ENCODE peak calls at places on chromosomes 11 and 22, in seven cellular contexts. I is right lobe of liver, P is psoas muscle, W is uterus, L is dorsolateral prefrontal cortex, U is sigmoid colon, E is cardiac muscle cell. Q is an unnamed sample.

GRCh38 chr22:44538071-44538470 is 40.0 kb upstream of the RTL6 start:
- DNase-seq in I (no peak), P (no peak), W (no peak), L (no peak), U (no peak), E (peak), Q (peak)

GRCh38 chr22:42443240-42444059 is 11.2 kb upstream of the NFAM1 start:
- DNase-seq in I (no peak), P (no peak), W (no peak), L (no peak), U (no peak), E (peak), Q (no peak)

GRCh38 chr11:2307733-2308331 is 6.0 kb downstream of the TSPAN32 start:
- DNase-seq in I (no peak), P (no peak), W (no peak), L (no peak), U (peak), E (no peak), Q (no peak)

GRCh38 chr11:70243912-70244652 is 26.4 kb upstream of the PPFIA1 start:
- DNase-seq in I (no peak), P (no peak), W (no peak), L (no peak), U (no peak), E (peak), Q (peak)

GRCh38 chr11:112730591-112730990 is 230.6 kb upstream of the NCAM1 start:
- DNase-seq in I (no peak), P (no peak), W (no peak), L (no peak), U (no peak), E (no peak), Q (no peak)

GRCh38 chr11:117712530-117712929 is 84.5 kb downstream of the DSCAML1 start:
- DNase-seq in I (no peak), P (no peak), W (no peak), L (no peak), U (no peak), E (no peak), Q (no peak)

GRCh38 chr11:61972112-61972795 is 4.8 kb upstream of the FTH1 start:
- DNase-seq in I (no peak), P (no peak), W (no peak), L (peak), U (no peak), E (peak), Q (no peak)

GRCh38 chr22:44587004-44587793 is 89.2 kb upstream of the RTL6 start:
- DNase-seq in I (no peak), P (no peak), W (no peak), L (peak), U (peak), E (peak), Q (no peak)

GRCh38 chr22:26169312-26170111 is at the start of gene SEZ6L:
- DNase-seq in I (peak), P (peak), W (no peak), L (peak), U (no peak), E (no peak), Q (no peak)

GRCh38 chr11:15493921-15494630 is 379.4 kb downstream of the INSC start:
- DNase-seq in I (peak), P (no peak), W (no peak), L (no peak), U (no peak), E (peak), Q (no peak)

GRCh38 chr11:695332-695605 is 247 bp upstream of the DEAF1 start:
- DNase-seq in I (no peak), P (no peak), W (no peak), L (no peak), U (no peak), E (no peak), Q (no peak)

GRCh38 chr22:22661275-22661674 is 16.9 kb downstream of the GGTLC2 start:
- DNase-seq in I (no peak), P (no peak), W (no peak), L (no peak), U (no peak), E (no peak), Q (no peak)

GRCh38 chr22:41682033-41682807 is 6.4 kb downstream of the SNU13 start:
- DNase-seq in I (peak), P (peak), W (peak), L (peak), U (peak), E (peak), Q (peak)

GRCh38 chr11:108965602-108966001 is 300.7 kb downstream of the DDX10 start:
- DNase-seq in I (no peak), P (no peak), W (no peak), L (no peak), U (no peak), E (peak), Q (peak)

GRCh38 chr11:19961225-19961624 is 199.1 kb downstream of the DBX1 start:
- DNase-seq in I (no peak), P (no peak), W (peak), L (no peak), U (no peak), E (no peak), Q (no peak)

GRCh38 chr22:49838771-49839717 is 11.4 kb upstream of the BRD1 start:
- DNase-seq in I (no peak), P (no peak), W (no peak), L (no peak), U (no peak), E (no peak), Q (no peak)

GRCh38 chr22:17922925-17923898 is 101.1 kb downstream of the MICAL3 start:
- DNase-seq in I (peak), P (no peak), W (peak), L (no peak), U (no peak), E (peak), Q (peak)

GRCh38 chr22:24322522-24322921 is 51.9 kb downstream of the SPECC1L start:
- DNase-seq in I (no peak), P (no peak), W (no peak), L (no peak), U (no peak), E (no peak), Q (peak)

GRCh38 chr11:130168105-130168504 is 8.5 kb downstream of the ST14 start:
- DNase-seq in I (no peak), P (no peak), W (no peak), L (no peak), U (no peak), E (no peak), Q (peak)

GRCh38 chr22:29258407-29259252 is 9.2 kb downstream of the RHBDD3 start:
- DNase-seq in I (no peak), P (no peak), W (no peak), L (no peak), U (no peak), E (no peak), Q (no peak)

GRCh38 chr11:118924591-118925585 is 838 bp downstream of the BCL9L start:
- DNase-seq in I (peak), P (peak), W (peak), L (no peak), U (peak), E (peak), Q (peak)

GRCh38 chr11:34302046-34302921 is 55.5 kb downstream of the ABTB2 start:
- DNase-seq in I (no peak), P (no peak), W (no peak), L (no peak), U (no peak), E (peak), Q (peak)

GRCh38 chr11:9315078-9315688 is 790 bp upstream of the TMEM41B start:
- DNase-seq in I (no peak), P (no peak), W (peak), L (no peak), U (no peak), E (no peak), Q (peak)

GRCh38 chr22:29269230-29269604 is 1.1 kb downstream of the EWSR1 start:
- DNase-seq in I (no peak), P (no peak), W (no peak), L (no peak), U (no peak), E (peak), Q (no peak)

GRCh38 chr11:58567889-58568512 is 7.7 kb downstream of the LPXN start:
- DNase-seq in I (peak), P (peak), W (peak), L (no peak), U (no peak), E (peak), Q (peak)

GRCh38 chr11:16160146-16160545 is 196.2 kb downstream of the SOX6 start:
- DNase-seq in I (no peak), P (no peak), W (no peak), L (no peak), U (no peak), E (no peak), Q (no peak)

GRCh38 chr11:121930004-121930965 is 185.7 kb downstream of the BLID start:
- DNase-seq in I (no peak), P (no peak), W (no peak), L (no peak), U (no peak), E (peak), Q (peak)

GRCh38 chr11:28476053-28476452 is 367.9 kb downstream of the METTL15 start:
- DNase-seq in I (no peak), P (no peak), W (no peak), L (no peak), U (no peak), E (peak), Q (no peak)

GRCh38 chr11:134542401-134543143 is 130.5 kb upstream of the B3GAT1 start:
- DNase-seq in I (no peak), P (no peak), W (peak), L (no peak), U (peak), E (no peak), Q (no peak)

GRCh38 chr22:44024288-44024908 is at the start of gene PARVB:
- DNase-seq in I (peak), P (peak), W (no peak), L (peak), U (no peak), E (peak), Q (no peak)

GRCh38 chr11:16795146-16795545 is 56.7 kb downstream of the C11orf58 start:
- DNase-seq in I (no peak), P (no peak), W (no peak), L (no peak), U (no peak), E (no peak), Q (no peak)

GRCh38 chr11:69746780-69747742 is 28.1 kb downstream of the FGF4 start:
- DNase-seq in I (no peak), P (no peak), W (no peak), L (no peak), U (no peak), E (peak), Q (no peak)

GRCh38 chr11:15793032-15793996 is 563.0 kb downstream of the SOX6 start:
- DNase-seq in I (no peak), P (no peak), W (no peak), L (no peak), U (no peak), E (peak), Q (peak)

GRCh38 chr22:24751518-24751917 is 23.0 kb downstream of the PIWIL3 start:
- DNase-seq in I (no peak), P (no peak), W (no peak), L (no peak), U (no peak), E (no peak), Q (no peak)

GRCh38 chr11:132944557-132944920 is 587.8 kb downstream of the OPCML start:
- DNase-seq in I (no peak), P (no peak), W (no peak), L (no peak), U (no peak), E (no peak), Q (no peak)

DNA sequence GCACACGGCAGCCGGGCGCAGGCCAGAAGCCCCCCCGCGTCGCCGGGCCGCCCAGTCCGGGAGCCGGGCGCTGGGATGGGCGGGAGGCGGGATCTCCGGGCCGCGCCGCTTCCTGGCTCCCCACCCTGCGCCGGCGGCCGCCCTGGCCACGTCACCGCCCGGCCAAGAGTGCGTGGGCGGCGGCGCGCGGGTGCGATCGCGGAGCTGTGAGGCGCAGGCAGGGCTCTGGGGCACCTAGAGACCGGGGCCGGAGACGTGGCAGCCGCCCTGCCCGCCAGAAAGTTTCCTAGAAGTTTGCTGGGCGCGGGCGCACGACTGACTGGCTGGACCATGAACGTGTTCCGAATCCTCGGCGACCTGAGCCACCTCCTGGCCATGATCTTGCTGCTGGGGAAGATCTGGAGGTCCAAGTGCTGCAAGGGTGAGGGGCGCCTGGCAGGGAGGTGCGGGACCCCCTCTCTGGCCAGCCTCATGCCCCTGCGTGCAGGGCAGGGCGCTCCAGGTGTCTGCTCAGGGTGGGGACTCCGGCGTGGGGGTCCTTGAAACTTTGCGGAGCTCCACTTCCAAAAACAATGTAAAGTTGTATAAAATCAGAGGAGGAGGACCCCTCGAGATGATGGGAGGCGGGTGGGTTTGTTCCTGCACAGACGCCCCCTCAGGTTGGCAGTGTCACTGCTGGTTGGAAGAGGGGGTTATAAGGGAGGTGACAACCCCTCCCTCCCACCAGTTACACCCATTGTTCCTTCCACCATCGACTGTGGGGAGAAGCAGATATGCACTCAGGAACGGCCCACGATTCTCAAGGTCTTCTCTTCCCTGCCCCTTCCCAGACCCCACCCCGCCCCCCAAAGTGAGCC is at the start of gene KDELR3:
- DNase-seq in I (peak), P (peak), W (peak), L (peak), U (peak), E (peak), Q (peak)
- TF ChIP-seq CTCF in I (no peak), P (no peak), W (no peak), L (no peak), U (no peak), E (peak), Q (peak)

GRCh38 chr11:75717608-75718403 is at the start of gene MOGAT2:
- DNase-seq in I (no peak), P (no peak), W (no peak), L (no peak), U (no peak), E (no peak), Q (no peak)

GRCh38 chr11:75714211-75714610 is 3.4 kb upstream of the MOGAT2 start:
- DNase-seq in I (no peak), P (no peak), W (no peak), L (no peak), U (no peak), E (no peak), Q (no peak)

GRCh38 chr11:75716659-75717058 is 979 bp upstream of the MOGAT2 start:
- DNase-seq in I (no peak), P (no peak), W (no peak), L (no peak), U (no peak), E (no peak), Q (no peak)

GRCh38 chr11:75718406-75719088 is 909 bp downstream of the MOGAT2 start:
- DNase-seq in I (no peak), P (no peak), W (no peak), L (no peak), U (no peak), E (peak), Q (no peak)

GRCh38 chr11:75715688-75716087 is 1.9 kb upstream of the MOGAT2 start:
- DNase-seq in I (no peak), P (no peak), W (no peak), L (no peak), U (no peak), E (no peak), Q (no peak)
- H3K4me3 ChIP-seq in I (no peak), P (no peak), W (no peak), L (no peak), U (no peak), E (no peak), Q (no peak)

GRCh38 chr11:68351450-68352275 is 39.3 kb downstream of the LRP5 start:
- DNase-seq in I (no peak), P (no peak), W (no peak), L (no peak), U (no peak), E (no peak), Q (no peak)
- TF ChIP-seq CTCF in I (no peak), P (no peak), W (no peak), L (no peak), U (no peak), E (no peak), Q (no peak)

GRCh38 chr11:65392186-65392829 is 5.9 kb downstream of the FRMD8 start:
- DNase-seq in I (no peak), P (no peak), W (no peak), L (no peak), U (peak), E (no peak), Q (no peak)
- H3K4me3 ChIP-seq in I (no peak), P (no peak), W (no peak), L (no peak), U (no peak), E (no peak), Q (no peak)

GRCh38 chr11:45724145-45724544 is 58.7 kb upstream of the CHST1 start:
- DNase-seq in I (no peak), P (no peak), W (no peak), L (no peak), U (no peak), E (no peak), Q (no peak)

GRCh38 chr11:45732343-45732742 is 66.9 kb upstream of the CHST1 start:
- DNase-seq in I (no peak), P (no peak), W (no peak), L (no peak), U (no peak), E (no peak), Q (no peak)

GRCh38 chr11:45725121-45725520 is 59.7 kb upstream of the CHST1 start:
- DNase-seq in I (no peak), P (no peak), W (no peak), L (no peak), U (no peak), E (no peak), Q (no peak)

GRCh38 chr11:45725776-45726606 is 60.6 kb upstream of the CHST1 start:
- DNase-seq in I (no peak), P (no peak), W (no peak), L (no peak), U (no peak), E (no peak), Q (no peak)

GRCh38 chr11:45730014-45730413 is 64.6 kb upstream of the CHST1 start:
- DNase-seq in I (no peak), P (no peak), W (no peak), L (no peak), U (no peak), E (no peak), Q (no peak)
- TF ChIP-seq CTCF in I (no peak), P (no peak), W (no peak), L (no peak), U (no peak), E (no peak), Q (no peak)

GRCh38 chr22:35663371-35663770 is 15.1 kb downstream of the APOL6 start:
- DNase-seq in I (no peak), P (no peak), W (no peak), L (no peak), U (no peak), E (peak), Q (peak)
- H3K4me3 ChIP-seq in I (no peak), P (peak), W (peak), L (no peak), U (no peak), E (no peak), Q (no peak)

GRCh38 chr22:47687364-47687655 is 924.9 kb downstream of the TBC1D22A start:
- DNase-seq in I (no peak), P (no peak), W (no peak), L (no peak), U (no peak), E (no peak), Q (no peak)
- TF ChIP-seq CTCF in I (no peak), P (no peak), W (no peak), L (no peak), U (no peak), E (no peak), Q (no peak)

GRCh38 chr22:30324008-30324730 is 2.6 kb downstream of the TBC1D10A start:
- DNase-seq in I (no peak), P (no peak), W (no peak), L (no peak), U (no peak), E (peak), Q (peak)
- H3K4me3 ChIP-seq in I (no peak), P (peak), W (peak), L (no peak), U (peak), E (no peak), Q (no peak)

DNA sequence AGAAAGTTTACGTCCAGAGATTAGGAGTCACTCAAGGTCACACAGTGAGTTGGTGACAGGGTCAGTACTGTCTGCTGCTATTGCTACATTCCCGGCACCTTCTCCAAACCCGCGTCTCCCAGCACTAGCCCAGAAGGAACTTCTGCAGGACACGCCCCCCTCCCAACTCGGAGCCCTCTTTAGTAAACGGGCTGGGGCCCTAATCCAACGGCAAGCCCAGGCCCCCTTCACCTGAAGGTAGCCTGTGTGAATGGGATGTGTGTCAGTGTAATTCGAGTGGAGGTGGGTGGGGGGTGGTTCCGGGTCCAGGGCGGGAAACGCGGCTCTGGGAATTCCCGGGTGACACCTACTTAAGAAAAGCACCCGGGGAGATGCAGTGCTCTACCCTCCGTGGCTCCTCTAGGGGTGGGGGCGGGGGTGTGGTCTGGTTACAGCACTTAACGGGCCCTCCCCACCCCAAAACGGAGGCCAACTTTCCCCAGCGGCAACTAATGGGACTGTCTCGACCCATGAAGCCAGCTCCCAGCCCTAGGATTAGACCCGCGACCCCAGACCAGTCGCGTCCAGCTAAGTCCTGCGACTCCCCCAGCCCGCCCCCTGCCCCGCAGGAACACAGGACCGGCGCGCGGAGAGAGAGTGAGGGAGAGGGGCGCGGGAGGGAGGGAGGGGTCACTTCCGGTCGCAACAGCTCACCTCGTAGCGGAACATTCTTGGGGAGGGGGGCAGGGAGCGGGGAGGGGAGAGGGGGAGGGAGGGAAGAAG is 468 bp downstream of the PATL1 start:
- DNase-seq in I (peak), P (peak), W (peak), L (peak), U (peak), E (peak), Q (peak)
- TF ChIP-seq CTCF in I (no peak), P (peak), W (peak), L (no peak), U (peak), E (no peak), Q (no peak)